ENCODE peak calls at places on chromosomes 11 and 22, in four cellular contexts. I is HepG2, R is A549, H is GM12878. N is an unnamed sample.

GRCh38 chr11:8709002-8709672 is 26.5 kb downstream of the RPL27A start:
- DNase-seq in I (no peak), R (no peak), H (no peak), N (no peak)

GRCh38 chr22:32538516-32538915 is 63.9 kb downstream of the FBXO7 start:
- DNase-seq in I (no peak), R (no peak), H (no peak), N (no peak)

GRCh38 chr22:24244144-24244787 is 616 bp downstream of the GGT5 start:
- DNase-seq in I (no peak), R (no peak), H (no peak), N (peak; percentile 55)

GRCh38 chr22:24156146-24156914 is 25.0 kb upstream of the SUSD2 start:
- DNase-seq in I (no peak), R (no peak), H (no peak), N (peak; percentile 91)

GRCh38 chr22:27100789-27101188 is 443.4 kb downstream of the MIAT start:
- DNase-seq in I (no peak), R (no peak), H (no peak), N (no peak)

GRCh38 chr11:35275808-35276170 is 136.8 kb downstream of the CD44 start:
- DNase-seq in I (no peak), R (no peak), H (no peak), N (no peak)

GRCh38 chr11:74055938-74056337 is 47.1 kb upstream of the UCP3 start:
- DNase-seq in I (peak; percentile 40), R (peak; percentile 25), H (no peak), N (no peak)

GRCh38 chr11:83367745-83368144 is 81.6 kb upstream of the CCDC90B start:
- DNase-seq in I (no peak), R (no peak), H (no peak), N (no peak)

GRCh38 chr22:25702046-25702445 is 39.9 kb upstream of the MYO18B start:
- DNase-seq in I (peak; percentile 18), R (no peak), H (no peak), N (peak; percentile 31)

GRCh38 chr11:48107188-48107704 is 109.4 kb upstream of the OR4B1 start:
- DNase-seq in I (no peak), R (no peak), H (peak; percentile 66), N (peak; percentile 73)

GRCh38 chr11:57320719-57321387 is 3.9 kb downstream of the TNKS1BP1 start:
- DNase-seq in I (peak; percentile 78), R (no peak), H (no peak), N (no peak)

GRCh38 chr22:40703731-40704130 is 24.4 kb downstream of the MCHR1 start:
- DNase-seq in I (no peak), R (no peak), H (no peak), N (no peak)

DNA sequence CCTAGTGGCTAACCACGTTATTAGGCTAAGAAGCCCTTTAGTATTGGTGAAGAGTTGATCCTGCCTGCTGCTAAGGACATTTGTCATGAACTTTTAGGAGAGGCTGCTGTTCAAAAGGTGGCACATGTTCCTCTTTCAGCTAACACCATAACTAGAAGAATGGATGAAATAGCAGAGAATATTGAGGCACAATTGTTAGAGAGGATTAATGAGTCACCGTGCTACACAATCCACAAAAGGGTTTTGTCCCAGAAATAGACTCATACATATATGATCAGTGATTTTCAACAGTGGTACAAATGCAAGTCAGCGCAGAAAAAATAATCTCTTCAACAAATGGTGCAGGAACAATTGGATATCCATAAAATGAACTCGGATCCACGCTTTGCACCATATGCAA is 7.0 kb upstream of the MSANTD2 start:
- DNase-seq in I (no peak), R (no peak), H (no peak), N (no peak)
- TF ChIP-seq POLR2A in I (no peak), R (no peak), H (no peak), N (no peak)

GRCh38 chr22:29907753-29908515 is 25.0 kb downstream of the MTMR3 start:
- DNase-seq in I (peak; percentile 75), R (peak; percentile 74), H (no peak), N (peak; percentile 69)
- H3K4me3 ChIP-seq in I (no peak overlapping the region), R (peak overlapping the region; percentile 22), H (no peak overlapping the region), N (no peak overlapping the region)

GRCh38 chr11:70611890-70612289 is 213.6 kb downstream of the CTTN start:
- DNase-seq in I (no peak), R (no peak), H (no peak), N (no peak)
- TF ChIP-seq MYC in I (no peak), R (no peak), H (no peak), N (no peak)

DNA sequence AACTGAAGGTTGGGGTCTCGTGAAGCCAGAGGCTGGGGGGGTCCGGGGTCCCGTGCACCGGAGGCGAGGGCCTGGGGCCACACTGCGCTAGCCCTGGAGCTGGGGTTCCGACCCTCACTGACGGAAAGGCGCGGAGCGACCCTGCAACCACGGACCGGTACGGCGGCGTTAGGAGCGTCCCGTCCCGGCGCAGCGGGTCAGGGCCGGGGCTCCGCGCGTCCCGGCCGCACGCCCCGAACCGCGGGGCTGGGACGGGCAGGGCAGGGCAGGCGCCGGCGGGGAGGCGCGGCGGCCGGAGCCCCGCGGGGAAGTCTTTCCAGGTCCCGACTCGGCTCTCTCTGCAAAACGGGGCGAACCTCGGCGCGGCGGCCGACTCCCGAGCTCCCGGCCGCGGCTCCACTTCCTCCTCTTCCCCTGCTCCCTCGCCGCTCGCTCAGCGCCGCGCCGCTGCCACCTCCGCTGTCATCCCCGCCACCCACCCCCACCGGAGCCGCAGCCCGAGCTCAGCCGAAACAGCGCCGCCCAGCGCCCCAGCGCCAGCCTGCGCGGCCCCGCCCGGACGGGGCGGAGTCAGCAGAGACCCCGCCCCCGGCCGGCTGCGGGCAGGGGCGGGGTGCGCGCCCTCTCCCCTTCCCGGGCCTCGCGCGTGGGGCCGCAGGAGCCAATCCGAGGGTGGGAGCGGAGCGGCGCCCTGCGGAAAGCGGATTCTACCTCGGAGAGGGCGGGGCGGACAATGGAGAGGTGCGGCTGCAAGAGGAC is at the start of gene GDPD5:
- DNase-seq in I (peak; percentile 76), R (peak; percentile 89), H (no peak), N (peak; percentile 93)
- TF ChIP-seq POLR2A in I (peak; percentile 55), R (peak; percentile 37), H (peak; percentile 78), N (peak; percentile 68)

DNA sequence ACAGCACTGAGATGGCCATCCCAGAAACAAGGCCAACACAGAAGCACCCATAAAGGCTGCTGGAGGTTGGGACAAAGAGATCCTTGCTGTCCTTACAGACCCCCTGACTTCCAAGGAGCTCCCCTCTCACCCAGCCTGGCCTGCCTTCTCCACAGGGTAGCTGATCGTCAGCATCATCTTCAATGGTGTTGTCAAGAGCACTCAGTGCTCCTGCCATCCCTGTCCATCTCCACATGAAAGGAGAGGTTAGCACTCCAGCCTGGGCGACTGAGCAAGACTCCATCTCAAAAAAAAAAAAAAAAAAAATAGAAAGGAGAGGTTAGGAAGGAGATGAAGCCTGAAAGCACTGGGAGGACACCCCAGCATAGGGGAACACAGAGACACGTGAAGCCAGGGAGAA is 2.1 kb upstream of the POU2AF3 start:
- DNase-seq in I (no peak), R (no peak), H (no peak), N (no peak)
- H3K4me3 ChIP-seq in I (no peak overlapping the region), R (no peak overlapping the region), H (no peak overlapping the region), N (no peak overlapping the region)

GRCh38 chr11:72702096-72702495 is 27.9 kb upstream of the PDE2A start:
- DNase-seq in I (no peak), R (no peak), H (no peak), N (no peak)

GRCh38 chr11:72702842-72703241 is 28.6 kb upstream of the PDE2A start:
- DNase-seq in I (no peak), R (no peak), H (no peak), N (no peak)

GRCh38 chr11:72701466-72701865 is 27.2 kb upstream of the PDE2A start:
- DNase-seq in I (no peak), R (no peak), H (no peak), N (no peak)

GRCh38 chr11:72697814-72698213 is 23.6 kb upstream of the PDE2A start:
- DNase-seq in I (no peak), R (no peak), H (no peak), N (no peak)

DNA sequence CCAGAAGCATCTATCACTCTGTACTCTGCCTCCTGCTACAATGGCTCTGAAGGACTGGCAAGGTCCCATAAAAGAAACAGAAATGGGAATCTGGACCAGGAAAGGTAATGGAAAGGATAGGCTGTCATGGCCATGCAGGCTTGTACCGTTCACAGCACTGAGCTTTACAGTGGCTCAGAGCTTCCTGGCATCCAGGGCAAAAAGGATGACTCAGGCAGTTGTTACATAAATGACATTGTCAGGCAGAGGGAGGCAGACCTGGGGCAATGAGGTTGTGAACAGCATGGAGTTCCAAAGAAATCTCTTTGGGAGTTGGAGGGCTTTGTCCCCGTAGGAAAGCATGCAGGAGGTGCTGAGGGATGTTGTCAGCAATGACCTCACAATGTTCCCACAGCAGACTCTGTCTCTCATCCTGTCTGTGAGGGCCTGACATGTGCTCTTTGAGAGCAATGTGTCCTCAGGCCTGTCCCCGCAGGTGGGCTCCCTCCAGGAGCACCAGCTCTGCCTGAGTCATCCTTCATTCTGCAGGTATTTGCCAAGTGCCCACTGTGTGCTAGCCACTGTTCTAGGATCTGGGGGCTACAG is 25.9 kb upstream of the PDE2A start:
- DNase-seq in I (no peak), R (no peak), H (no peak), N (no peak)
- TF ChIP-seq MYC in I (no peak), R (no peak), H (no peak), N (no peak)

GRCh38 chr22:35398574-35398973 is 1.4 kb upstream of the MCM5 start:
- DNase-seq in I (no peak), R (no peak), H (no peak), N (no peak)

GRCh38 chr22:35401863-35402262 is 1.9 kb downstream of the MCM5 start:
- DNase-seq in I (no peak), R (no peak), H (no peak), N (no peak)

GRCh38 chr22:35400335-35400680 is 368 bp downstream of the MCM5 start:
- DNase-seq in I (no peak), R (no peak), H (no peak), N (no peak)

GRCh38 chr22:35399114-35399677 is 744 bp upstream of the MCM5 start:
- DNase-seq in I (no peak), R (no peak), H (no peak), N (peak; percentile 65)

GRCh38 chr22:35399678-35400334 is at the start of gene MCM5:
- DNase-seq in I (peak; percentile 94), R (peak; percentile 94), H (peak; percentile 94), N (peak; percentile 98)
- TF ChIP-seq POLR2A in I (peak; percentile 53), R (no peak), H (peak; percentile 81), N (peak; percentile 68)